ENCODE peak calls at places on chromosomes 5 and 9, in five cellular contexts. N is HTR-8/SVneo; D is stimulated activated CD8-positive, alpha-beta memory T cell treated with anti-CD3 and anti-CD28 coated beads, Interleukin-4, amount 100 ng/mL, for 4 hours; O is AG20443; U is myocyte. M is an unnamed sample.

GRCh38 chr5:155934964-155935363 is 392.0 kb upstream of the SGCD start:
- DNase-seq in N (no peak), D (no peak), O (no peak), U (no peak), M (no peak)

GRCh38 chr5:168736201-168736940 is 157.2 kb upstream of the PANK3 start:
- DNase-seq in N (no peak), D (no peak), O (no peak), U (no peak), M (no peak)

GRCh38 chr5:39323542-39323941 is 40.8 kb downstream of the C9 start:
- DNase-seq in N (no peak), D (no peak), O (no peak), U (no peak), M (no peak)

GRCh38 chr9:109297899-109298298 is 23.0 kb downstream of the EPB41L4B start:
- DNase-seq in N (no peak), D (no peak), O (peak; percentile 58), U (no peak), M (no peak)

GRCh38 chr5:165627548-165628170 is 2122.2 kb downstream of the MAT2B start:
- DNase-seq in N (no peak), D (no peak), O (no peak), U (no peak), M (no peak)

GRCh38 chr5:150960791-150961396 is 56.1 kb upstream of the ZNF300 start:
- DNase-seq in N (no peak), D (no peak), O (no peak), U (no peak), M (no peak)

GRCh38 chr9:100472725-100473261 is at the start of gene TMEFF1:
- DNase-seq in N (peak; percentile 59), D (peak; percentile 13), O (peak; percentile 91), U (peak; percentile 49), M (peak; percentile 55)

GRCh38 chr5:79636981-79637733 is 24.9 kb downstream of the TENT2 start:
- DNase-seq in N (no peak), D (no peak), O (no peak), U (no peak), M (no peak)

GRCh38 chr5:152255411-152255810 is 149.7 kb downstream of the NMUR2 start:
- DNase-seq in N (no peak), D (no peak), O (no peak), U (no peak), M (no peak)